ENCODE peak calls at places on chromosomes 16 and 17, in four cellular contexts. One of them, this sample, is unnamed.

GRCh38 chr16:7561908-7562405 is 229.3 kb downstream of the RBFOX1 start:
- DNase-seq in HFFc6: no peak
- DNase-seq in fibroblast of the aortic adventitia: no peak
- DNase-seq in astrocyte of the spinal cord: no peak
- DNase-seq in this sample: no peak

GRCh38 chr17:2792541-2793169 is 3.6 kb upstream of the RAP1GAP2 start:
- DNase-seq in HFFc6: no peak
- DNase-seq in astrocyte of the spinal cord: no peak
- DNase-seq in fibroblast of the aortic adventitia: no peak
- DNase-seq in this sample: peak

GRCh38 chr17:27947005-27947406 is 53.8 kb upstream of the LYRM9 start:
- DNase-seq in HFFc6: no peak
- DNase-seq in fibroblast of the aortic adventitia: no peak
- DNase-seq in astrocyte of the spinal cord: no peak
- DNase-seq in this sample: no peak

GRCh38 chr17:49294126-49294525 is 63.5 kb upstream of the PHOSPHO1 start:
- DNase-seq in fibroblast of the aortic adventitia: no peak
- DNase-seq in astrocyte of the spinal cord: no peak
- DNase-seq in HFFc6: no peak
- DNase-seq in this sample: no peak

GRCh38 chr17:2796164-2797140 is at the start of gene RAP1GAP2:
- DNase-seq in HFFc6: no peak
- DNase-seq in fibroblast of the aortic adventitia: no peak
- DNase-seq in astrocyte of the spinal cord: no peak
- DNase-seq in this sample: no peak

GRCh38 chr17:43671075-43671692 is 9.5 kb upstream of the MEOX1 start:
- DNase-seq in astrocyte of the spinal cord: no peak
- DNase-seq in HFFc6: peak
- DNase-seq in fibroblast of the aortic adventitia: peak
- DNase-seq in this sample: no peak

GRCh38 chr16:69511641-69512040 is 54.1 kb upstream of the NFAT5 start:
- DNase-seq in HFFc6: no peak
- DNase-seq in astrocyte of the spinal cord: no peak
- DNase-seq in fibroblast of the aortic adventitia: no peak
- DNase-seq in this sample: no peak

GRCh38 chr17:82097187-82097918 is 683 bp downstream of the FASN start:
- DNase-seq in astrocyte of the spinal cord: peak
- DNase-seq in HFFc6: peak
- DNase-seq in fibroblast of the aortic adventitia: peak
- DNase-seq in this sample: peak

GRCh38 chr16:83227336-83227735 is 580.4 kb upstream of the HSBP1 start:
- DNase-seq in astrocyte of the spinal cord: no peak
- DNase-seq in HFFc6: no peak
- DNase-seq in fibroblast of the aortic adventitia: no peak
- DNase-seq in this sample: no peak

GRCh38 chr17:43018008-43018853 is 4.0 kb downstream of the VAT1 start:
- DNase-seq in astrocyte of the spinal cord: peak
- DNase-seq in HFFc6: no peak
- DNase-seq in fibroblast of the aortic adventitia: no peak
- DNase-seq in this sample: peak

GRCh38 chr17:7281074-7281952 is at the start of gene SLC2A4:
- DNase-seq in fibroblast of the aortic adventitia: peak
- DNase-seq in HFFc6: peak
- DNase-seq in astrocyte of the spinal cord: peak
- DNase-seq in this sample: peak

GRCh38 chr16:49679085-49679484 is 176.8 kb downstream of the ZNF423 start:
- DNase-seq in astrocyte of the spinal cord: no peak
- DNase-seq in fibroblast of the aortic adventitia: no peak
- DNase-seq in HFFc6: no peak
- DNase-seq in this sample: no peak

GRCh38 chr17:43559161-43559816 is 13.1 kb upstream of the ETV4 start:
- DNase-seq in HFFc6: no peak
- DNase-seq in astrocyte of the spinal cord: no peak
- DNase-seq in fibroblast of the aortic adventitia: no peak
- DNase-seq in this sample: no peak

GRCh38 chr17:7241047-7241733 is 1.1 kb downstream of the GABARAP start:
- DNase-seq in astrocyte of the spinal cord: no peak
- DNase-seq in HFFc6: no peak
- DNase-seq in fibroblast of the aortic adventitia: peak
- DNase-seq in this sample: no peak

GRCh38 chr16:69396187-69397061 is 10.6 kb upstream of the TERF2 start:
- DNase-seq in fibroblast of the aortic adventitia: peak
- DNase-seq in astrocyte of the spinal cord: peak
- DNase-seq in HFFc6: peak
- DNase-seq in this sample: peak

GRCh38 chr16:75340715-75341500 is 89.5 kb upstream of the BCAR1 start:
- DNase-seq in astrocyte of the spinal cord: peak
- DNase-seq in fibroblast of the aortic adventitia: peak
- DNase-seq in HFFc6: peak
- DNase-seq in this sample: no peak

GRCh38 chr17:49787932-49788442 is 494 bp upstream of the KAT7 start:
- DNase-seq in fibroblast of the aortic adventitia: no peak
- DNase-seq in HFFc6: no peak
- DNase-seq in astrocyte of the spinal cord: no peak
- DNase-seq in this sample: no peak

GRCh38 chr17:1227917-1228751 is 42.1 kb upstream of the BHLHA9 start:
- DNase-seq in astrocyte of the spinal cord: no peak
- DNase-seq in fibroblast of the aortic adventitia: no peak
- DNase-seq in HFFc6: no peak
- DNase-seq in this sample: peak

GRCh38 chr16:13957197-13958078 is 37.5 kb downstream of the ERCC4 start:
- DNase-seq in HFFc6: peak
- DNase-seq in astrocyte of the spinal cord: peak
- DNase-seq in fibroblast of the aortic adventitia: peak
- DNase-seq in this sample: peak

GRCh38 chr16:85080923-85081498 is 31.3 kb downstream of the CIBAR2 start:
- DNase-seq in HFFc6: no peak
- DNase-seq in astrocyte of the spinal cord: no peak
- DNase-seq in fibroblast of the aortic adventitia: no peak
- DNase-seq in this sample: no peak

GRCh38 chr17:57544381-57544780 is 200.7 kb downstream of the CCDC182 start:
- DNase-seq in astrocyte of the spinal cord: no peak
- DNase-seq in HFFc6: no peak
- DNase-seq in fibroblast of the aortic adventitia: no peak
- DNase-seq in this sample: no peak

GRCh38 chr17:75471207-75471606 is 14.8 kb downstream of the TMEM94 start:
- DNase-seq in fibroblast of the aortic adventitia: no peak
- DNase-seq in astrocyte of the spinal cord: no peak
- DNase-seq in HFFc6: no peak
- DNase-seq in this sample: no peak

GRCh38 chr16:81315271-81316175 is 761 bp downstream of the GAN start:
- DNase-seq in astrocyte of the spinal cord: peak
- DNase-seq in fibroblast of the aortic adventitia: peak
- DNase-seq in HFFc6: peak
- DNase-seq in this sample: peak

GRCh38 chr16:1691956-1692355 is 13.9 kb downstream of the JPT2 start:
- DNase-seq in astrocyte of the spinal cord: peak
- DNase-seq in fibroblast of the aortic adventitia: peak
- DNase-seq in HFFc6: peak
- DNase-seq in this sample: no peak

GRCh38 chr17:82237083-82237745 is 8.4 kb downstream of the SLC16A3 start:
- DNase-seq in astrocyte of the spinal cord: no peak
- DNase-seq in HFFc6: no peak
- DNase-seq in fibroblast of the aortic adventitia: no peak
- DNase-seq in this sample: no peak

GRCh38 chr17:75785016-75785769 is 587 bp downstream of the UNK start:
- DNase-seq in HFFc6: peak
- DNase-seq in astrocyte of the spinal cord: peak
- DNase-seq in fibroblast of the aortic adventitia: peak
- DNase-seq in this sample: peak

GRCh38 chr16:53052519-53053501 is at the start of gene CHD9NB:
- DNase-seq in astrocyte of the spinal cord: peak
- DNase-seq in HFFc6: peak
- DNase-seq in fibroblast of the aortic adventitia: peak
- DNase-seq in this sample: peak

GRCh38 chr17:56679148-56679766 is 85.8 kb downstream of the NOG start:
- DNase-seq in HFFc6: peak
- DNase-seq in astrocyte of the spinal cord: peak
- DNase-seq in fibroblast of the aortic adventitia: peak
- DNase-seq in this sample: peak

GRCh38 chr17:269616-270514 is 82.7 kb downstream of the RPH3AL start:
- DNase-seq in astrocyte of the spinal cord: no peak
- DNase-seq in fibroblast of the aortic adventitia: no peak
- DNase-seq in HFFc6: no peak
- DNase-seq in this sample: no peak

GRCh38 chr16:30875881-30876791 is 17.7 kb downstream of the BCL7C start:
- DNase-seq in HFFc6: no peak
- DNase-seq in fibroblast of the aortic adventitia: no peak
- DNase-seq in astrocyte of the spinal cord: no peak
- DNase-seq in this sample: peak

GRCh38 chr16:13923703-13924298 is 3.8 kb downstream of the ERCC4 start:
- DNase-seq in fibroblast of the aortic adventitia: peak
- DNase-seq in HFFc6: peak
- DNase-seq in astrocyte of the spinal cord: peak
- DNase-seq in this sample: peak

GRCh38 chr16:77896357-77896972 is 108.1 kb downstream of the VAT1L start:
- DNase-seq in fibroblast of the aortic adventitia: peak
- DNase-seq in astrocyte of the spinal cord: no peak
- DNase-seq in HFFc6: no peak
- DNase-seq in this sample: no peak

GRCh38 chr16:48318630-48319029 is 66.6 kb downstream of the SIAH1 start:
- DNase-seq in fibroblast of the aortic adventitia: peak
- DNase-seq in HFFc6: peak
- DNase-seq in astrocyte of the spinal cord: peak
- DNase-seq in this sample: no peak

GRCh38 chr17:1002771-1003555 is 6.0 kb downstream of the TIMM22 start:
- DNase-seq in astrocyte of the spinal cord: peak
- DNase-seq in fibroblast of the aortic adventitia: peak
- DNase-seq in HFFc6: peak
- DNase-seq in this sample: no peak

GRCh38 chr17:5555254-5555653 is 29.1 kb downstream of the NLRP1 start:
- DNase-seq in fibroblast of the aortic adventitia: peak
- DNase-seq in astrocyte of the spinal cord: peak
- DNase-seq in HFFc6: peak
- DNase-seq in this sample: no peak

GRCh38 chr16:73068546-73069401 is 20.8 kb upstream of the ZFHX3 start:
- DNase-seq in fibroblast of the aortic adventitia: peak
- DNase-seq in HFFc6: peak
- DNase-seq in astrocyte of the spinal cord: peak
- DNase-seq in this sample: no peak

GRCh38 chr16:4323845-4324478 is 8.1 kb downstream of the GLIS2 start:
- DNase-seq in HFFc6: no peak
- DNase-seq in fibroblast of the aortic adventitia: peak
- DNase-seq in astrocyte of the spinal cord: peak
- DNase-seq in this sample: no peak

GRCh38 chr16:4205971-4206370 is 35.9 kb downstream of the SRL start:
- DNase-seq in fibroblast of the aortic adventitia: no peak
- DNase-seq in astrocyte of the spinal cord: no peak
- DNase-seq in HFFc6: no peak
- DNase-seq in this sample: no peak

DNA sequence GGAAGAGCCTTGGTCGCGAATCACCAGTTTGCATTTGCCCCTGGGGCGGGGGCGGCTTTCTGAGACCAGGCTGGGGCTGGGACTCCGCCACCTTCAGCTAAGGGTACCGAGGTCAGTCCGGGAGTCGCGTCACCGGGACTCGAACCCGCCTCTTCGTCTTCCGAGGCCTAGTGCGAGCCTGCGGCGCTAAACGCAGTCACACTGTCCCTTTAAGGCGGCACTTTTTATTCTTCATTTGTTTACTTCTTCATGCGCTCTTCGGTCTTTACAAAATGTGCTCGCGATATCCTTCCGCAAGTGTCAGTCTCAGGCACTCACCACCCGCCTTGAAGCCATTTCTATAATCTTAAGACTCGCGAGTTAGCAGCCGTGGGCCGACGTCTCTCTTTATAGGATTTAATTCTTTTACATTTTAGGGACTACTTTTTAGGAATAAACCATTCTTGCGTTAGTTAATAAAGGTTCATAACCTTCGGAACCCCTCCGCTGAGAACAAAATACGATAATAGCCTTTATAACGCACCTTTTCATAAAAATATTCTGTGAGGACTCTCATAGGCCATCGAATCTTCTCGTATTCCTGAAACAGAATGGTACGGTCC is 593 bp upstream of the HEXIM1 start:
- DNase-seq in astrocyte of the spinal cord: peak
- DNase-seq in HFFc6: peak
- DNase-seq in fibroblast of the aortic adventitia: peak
- DNase-seq in this sample: peak
- TF ChIP-seq CTCF in astrocyte of the spinal cord: no peak
- TF ChIP-seq CTCF in HFFc6: no peak
- TF ChIP-seq CTCF in fibroblast of the aortic adventitia: no peak
- TF ChIP-seq CTCF in this sample: no peak

GRCh38 chr17:69679839-69680238 is 265.3 kb downstream of the MAP2K6 start:
- DNase-seq in HFFc6: no peak
- DNase-seq in astrocyte of the spinal cord: no peak
- DNase-seq in fibroblast of the aortic adventitia: no peak
- DNase-seq in this sample: no peak
- TF ChIP-seq CTCF in HFFc6: no peak
- TF ChIP-seq CTCF in astrocyte of the spinal cord: no peak
- TF ChIP-seq CTCF in fibroblast of the aortic adventitia: no peak
- TF ChIP-seq CTCF in this sample: no peak

GRCh38 chr17:72976971-72977767 is 115.3 kb downstream of the SLC39A11 start:
- DNase-seq in fibroblast of the aortic adventitia: peak
- DNase-seq in astrocyte of the spinal cord: peak
- DNase-seq in HFFc6: peak
- DNase-seq in this sample: no peak
- TF ChIP-seq CTCF in fibroblast of the aortic adventitia: no peak
- TF ChIP-seq CTCF in astrocyte of the spinal cord: no peak
- TF ChIP-seq CTCF in HFFc6: no peak
- TF ChIP-seq CTCF in this sample: no peak

DNA sequence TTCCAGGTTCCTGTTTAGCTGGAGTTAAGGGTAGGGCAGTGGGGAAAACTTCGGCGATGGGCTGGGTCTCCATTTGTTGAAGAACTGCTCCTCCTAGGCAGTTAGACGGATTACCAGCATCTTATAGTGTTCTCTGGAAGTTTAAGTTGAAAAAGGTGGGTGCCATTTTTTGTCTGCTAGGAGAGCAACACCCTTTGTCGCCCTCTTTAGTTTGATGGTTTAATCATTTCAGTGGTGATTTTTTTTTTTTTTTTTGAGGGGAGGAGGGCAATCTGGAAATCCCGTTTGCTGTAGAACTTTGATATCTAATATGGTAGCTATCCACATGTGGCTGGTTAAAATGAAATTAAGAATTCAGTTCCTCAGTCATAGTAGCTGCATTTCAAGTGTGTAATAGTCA is 4.1 kb downstream of the UBFD1 start:
- DNase-seq in astrocyte of the spinal cord: no peak
- DNase-seq in HFFc6: no peak
- DNase-seq in fibroblast of the aortic adventitia: no peak
- DNase-seq in this sample: no peak
- TF ChIP-seq CTCF in astrocyte of the spinal cord: no peak
- TF ChIP-seq CTCF in HFFc6: no peak
- TF ChIP-seq CTCF in fibroblast of the aortic adventitia: no peak
- TF ChIP-seq CTCF in this sample: no peak